ENCODE peak calls at places on chromosomes 5 and 9, in four cellular contexts. One of them, this sample, is unnamed.

GRCh38 chr5:40385544-40385943 is 294.2 kb upstream of the PTGER4 start:
- DNase-seq in activated T-helper 1 cell treated with anti-CD3 and anti-CD28 coated beads, Interleukin-2, amount 50 U/mL, for 16 hours: no peak
- DNase-seq in tibial artery: no peak
- DNase-seq in heart left ventricle: no peak
- DNase-seq in this sample: peak

GRCh38 chr5:173513521-173513991 is 102.9 kb downstream of the BOD1 start:
- DNase-seq in heart left ventricle: no peak
- DNase-seq in tibial artery: no peak
- DNase-seq in activated T-helper 1 cell treated with anti-CD3 and anti-CD28 coated beads, Interleukin-2, amount 50 U/mL, for 16 hours: no peak
- DNase-seq in this sample: peak

GRCh38 chr5:135173662-135174290 is 139.7 kb upstream of the PITX1 start:
- DNase-seq in activated T-helper 1 cell treated with anti-CD3 and anti-CD28 coated beads, Interleukin-2, amount 50 U/mL, for 16 hours: no peak
- DNase-seq in tibial artery: no peak
- DNase-seq in heart left ventricle: no peak
- DNase-seq in this sample: no peak

GRCh38 chr9:99389087-99390033 is 167.3 kb downstream of the SEC61B start:
- DNase-seq in heart left ventricle: no peak
- DNase-seq in activated T-helper 1 cell treated with anti-CD3 and anti-CD28 coated beads, Interleukin-2, amount 50 U/mL, for 16 hours: no peak
- DNase-seq in tibial artery: no peak
- DNase-seq in this sample: peak

GRCh38 chr9:13993482-13994267 is 320.3 kb downstream of the NFIB start:
- DNase-seq in tibial artery: no peak
- DNase-seq in activated T-helper 1 cell treated with anti-CD3 and anti-CD28 coated beads, Interleukin-2, amount 50 U/mL, for 16 hours: no peak
- DNase-seq in heart left ventricle: no peak
- DNase-seq in this sample: no peak

GRCh38 chr5:84384604-84385575 is at the start of gene EDIL3:
- DNase-seq in heart left ventricle: peak
- DNase-seq in tibial artery: peak
- DNase-seq in activated T-helper 1 cell treated with anti-CD3 and anti-CD28 coated beads, Interleukin-2, amount 50 U/mL, for 16 hours: no peak
- DNase-seq in this sample: peak

GRCh38 chr5:10629661-10630060 is 65.8 kb downstream of the ANKRD33B start:
- DNase-seq in heart left ventricle: no peak
- DNase-seq in tibial artery: no peak
- DNase-seq in activated T-helper 1 cell treated with anti-CD3 and anti-CD28 coated beads, Interleukin-2, amount 50 U/mL, for 16 hours: no peak
- DNase-seq in this sample: no peak

GRCh38 chr9:115202960-115203751 is 85.2 kb upstream of the TNC start:
- DNase-seq in heart left ventricle: no peak
- DNase-seq in activated T-helper 1 cell treated with anti-CD3 and anti-CD28 coated beads, Interleukin-2, amount 50 U/mL, for 16 hours: no peak
- DNase-seq in tibial artery: no peak
- DNase-seq in this sample: peak

GRCh38 chr9:89359018-89359417 is 40.7 kb downstream of the SECISBP2 start:
- DNase-seq in heart left ventricle: no peak
- DNase-seq in activated T-helper 1 cell treated with anti-CD3 and anti-CD28 coated beads, Interleukin-2, amount 50 U/mL, for 16 hours: no peak
- DNase-seq in tibial artery: peak
- DNase-seq in this sample: no peak

GRCh38 chr5:30405821-30406220 is 787.7 kb upstream of the CDH6 start:
- DNase-seq in tibial artery: no peak
- DNase-seq in heart left ventricle: no peak
- DNase-seq in activated T-helper 1 cell treated with anti-CD3 and anti-CD28 coated beads, Interleukin-2, amount 50 U/mL, for 16 hours: no peak
- DNase-seq in this sample: peak

GRCh38 chr5:33338336-33339110 is 102.2 kb upstream of the TARS1 start:
- DNase-seq in tibial artery: no peak
- DNase-seq in heart left ventricle: no peak
- DNase-seq in activated T-helper 1 cell treated with anti-CD3 and anti-CD28 coated beads, Interleukin-2, amount 50 U/mL, for 16 hours: no peak
- DNase-seq in this sample: no peak

GRCh38 chr9:16828335-16829281 is 41.9 kb downstream of the BNC2 start:
- DNase-seq in tibial artery: peak
- DNase-seq in activated T-helper 1 cell treated with anti-CD3 and anti-CD28 coated beads, Interleukin-2, amount 50 U/mL, for 16 hours: no peak
- DNase-seq in heart left ventricle: peak
- DNase-seq in this sample: peak

GRCh38 chr9:87039809-87040392 is 92.6 kb upstream of the GAS1 start:
- DNase-seq in tibial artery: no peak
- DNase-seq in activated T-helper 1 cell treated with anti-CD3 and anti-CD28 coated beads, Interleukin-2, amount 50 U/mL, for 16 hours: no peak
- DNase-seq in heart left ventricle: no peak
- DNase-seq in this sample: peak

GRCh38 chr5:132417010-132417439 is 47.5 kb downstream of the SLC22A5 start:
- DNase-seq in heart left ventricle: peak
- DNase-seq in tibial artery: no peak
- DNase-seq in activated T-helper 1 cell treated with anti-CD3 and anti-CD28 coated beads, Interleukin-2, amount 50 U/mL, for 16 hours: no peak
- DNase-seq in this sample: no peak

GRCh38 chr5:82386576-82386975 is 108.4 kb upstream of the RPS23 start:
- DNase-seq in heart left ventricle: no peak
- DNase-seq in activated T-helper 1 cell treated with anti-CD3 and anti-CD28 coated beads, Interleukin-2, amount 50 U/mL, for 16 hours: no peak
- DNase-seq in tibial artery: no peak
- DNase-seq in this sample: no peak

GRCh38 chr5:169415351-169415750 is 114.4 kb upstream of the SLIT3 start:
- DNase-seq in tibial artery: no peak
- DNase-seq in activated T-helper 1 cell treated with anti-CD3 and anti-CD28 coated beads, Interleukin-2, amount 50 U/mL, for 16 hours: no peak
- DNase-seq in heart left ventricle: no peak
- DNase-seq in this sample: no peak

GRCh38 chr5:112656456-112656855 is 81.2 kb upstream of the APC start:
- DNase-seq in heart left ventricle: no peak
- DNase-seq in activated T-helper 1 cell treated with anti-CD3 and anti-CD28 coated beads, Interleukin-2, amount 50 U/mL, for 16 hours: no peak
- DNase-seq in tibial artery: no peak
- DNase-seq in this sample: no peak

GRCh38 chr9:33329117-33329563 is 38.8 kb downstream of the NFX1 start:
- DNase-seq in activated T-helper 1 cell treated with anti-CD3 and anti-CD28 coated beads, Interleukin-2, amount 50 U/mL, for 16 hours: no peak
- DNase-seq in heart left ventricle: no peak
- DNase-seq in tibial artery: peak
- DNase-seq in this sample: peak

GRCh38 chr9:87464110-87464991 is 33.3 kb upstream of the DAPK1 start:
- DNase-seq in heart left ventricle: no peak
- DNase-seq in tibial artery: no peak
- DNase-seq in activated T-helper 1 cell treated with anti-CD3 and anti-CD28 coated beads, Interleukin-2, amount 50 U/mL, for 16 hours: no peak
- DNase-seq in this sample: peak

GRCh38 chr9:34546102-34546833 is 23.5 kb upstream of the ENHO start:
- DNase-seq in activated T-helper 1 cell treated with anti-CD3 and anti-CD28 coated beads, Interleukin-2, amount 50 U/mL, for 16 hours: no peak
- DNase-seq in heart left ventricle: no peak
- DNase-seq in tibial artery: no peak
- DNase-seq in this sample: no peak